ENCODE peak calls at places on chromosomes 13 and 19, in seven cellular contexts. S is MM.1S, U is breast epithelium, H is fibroblast of lung, Y is transverse colon, V is A673, M is vagina. P is an unnamed sample.

GRCh38 chr13:30551194-30551593 is 66.5 kb upstream of the USPL1 start:
- DNase-seq in S (peak; percentile 56), H (peak; percentile 47), M (no peak), V (peak; percentile 56), U (no peak), Y (no peak), P (no peak)

GRCh38 chr19:38743394-38744297 is 628 bp downstream of the CAPN12 start:
- DNase-seq in U (no peak), H (no peak), S (no peak), M (no peak), V (no peak), Y (no peak), P (no peak)

GRCh38 chr19:47723573-47723923 is 10.3 kb downstream of the EHD2 start:
- DNase-seq in U (peak; percentile 73), Y (peak; percentile 59), H (peak; percentile 93), M (no peak), V (peak; percentile 62), S (no peak), P (peak; percentile 49)

GRCh38 chr13:53023246-53023645 is 5.4 kb upstream of the OLFM4 start:
- DNase-seq in H (no peak), S (no peak), V (no peak), Y (no peak), M (no peak), U (no peak), P (no peak)

GRCh38 chr19:2711175-2711936 is 8.9 kb upstream of the GNG7 start:
- DNase-seq in H (peak; percentile 76), U (no peak), Y (no peak), M (no peak), V (no peak), S (no peak), P (no peak)

GRCh38 chr19:5479958-5480357 is 24.7 kb downstream of the ZNRF4 start:
- DNase-seq in H (no peak), S (no peak), V (no peak), M (no peak), Y (no peak), U (no peak), P (peak; percentile 39)

GRCh38 chr13:48653074-48654054 is at the start of gene CYSLTR2:
- DNase-seq in Y (no peak), M (no peak), V (peak; percentile 46), U (no peak), H (peak; percentile 55), S (no peak), P (no peak)

GRCh38 chr13:42392706-42393572 is 121.0 kb downstream of the AKAP11 start:
- DNase-seq in M (no peak), H (peak; percentile 28), S (no peak), Y (no peak), U (no peak), V (no peak), P (no peak)

GRCh38 chr19:768424-768823 is 17.5 kb downstream of the MISP start:
- DNase-seq in M (no peak), U (no peak), V (no peak), H (peak; percentile 80), Y (no peak), S (no peak), P (no peak)

GRCh38 chr13:87280139-87280538 is 391.0 kb upstream of the SLITRK5 start:
- DNase-seq in H (peak; percentile 5), U (no peak), M (no peak), V (no peak), S (no peak), Y (no peak), P (no peak)
- TF ChIP-seq CTCF in H (peak; percentile 19), U (no peak), M (no peak), V (peak; percentile 15), S (no peak), Y (no peak), P (peak; percentile 32)

GRCh38 chr13:110446570-110446880 is 115.0 kb downstream of the RAB20 start:
- DNase-seq in H (no peak), Y (no peak), V (no peak), U (peak; percentile 84), M (no peak), S (no peak), P (no peak)

GRCh38 chr13:110445722-110446569 is 115.6 kb downstream of the RAB20 start:
- DNase-seq in V (no peak), Y (no peak), H (peak; percentile 24), S (no peak), M (no peak), U (no peak), P (no peak)

GRCh38 chr13:110448230-110448629 is 113.3 kb downstream of the RAB20 start:
- DNase-seq in H (peak; percentile 32), V (no peak), S (no peak), M (no peak), Y (no peak), U (peak; percentile 83), P (no peak)

GRCh38 chr13:110447801-110448200 is 113.7 kb downstream of the RAB20 start:
- DNase-seq in V (no peak), Y (no peak), H (no peak), S (no peak), U (no peak), M (no peak), P (no peak)

GRCh38 chr13:110447058-110447511 is 114.4 kb downstream of the RAB20 start:
- DNase-seq in H (peak; percentile 23), U (no peak), V (no peak), M (no peak), Y (no peak), S (no peak), P (no peak)
- H3K4me1 ChIP-seq in H (peaks cover 28% of the 10 kb centered on the region), U (no peaks in the 10 kb centered on the region), V (peaks cover 6% of the 10 kb centered on the region), M (no peaks in the 10 kb centered on the region), Y (peaks cover 5% of the 10 kb centered on the region), S (no peaks in the 10 kb centered on the region), P (peaks cover 6% of the 10 kb centered on the region)

GRCh38 chr19:37333457-37333856 is 37.4 kb upstream of the ZNF527 start:
- DNase-seq in M (no peak), U (no peak), H (no peak), Y (no peak), V (peak; percentile 26), S (no peak), P (no peak)

GRCh38 chr19:37332839-37333238 is 38.1 kb upstream of the ZNF527 start:
- DNase-seq in S (no peak), V (no peak), H (no peak), M (no peak), Y (no peak), U (no peak), P (no peak)

GRCh38 chr19:37334179-37335071 is 36.5 kb upstream of the ZNF527 start:
- DNase-seq in Y (peak; percentile 92), V (peak; percentile 97), S (peak; percentile 54), M (no peak), U (peak; percentile 89), H (peak; percentile 89), P (peak; percentile 90)

GRCh38 chr19:37329686-37330085 is 41.2 kb upstream of the ZNF527 start:
- DNase-seq in M (no peak), U (no peak), S (no peak), Y (no peak), H (no peak), V (no peak), P (no peak)
- H3K27me3 ChIP-seq in M (no peaks in the 10 kb centered on the region), U (no peaks in the 10 kb centered on the region), S (no peaks in the 10 kb centered on the region), Y (no peaks in the 10 kb centered on the region), H (no peaks in the 10 kb centered on the region), V (no peaks in the 10 kb centered on the region), P (no peaks in the 10 kb centered on the region)

GRCh38 chr13:38900188-38900587 is 90.4 kb downstream of the STOML3 start:
- DNase-seq in H (no peak), V (peak; percentile 54), U (no peak), Y (no peak), S (no peak), M (no peak), P (no peak)
- TF ChIP-seq CTCF in H (peak; percentile 15), V (peak; percentile 59), U (no peak), Y (no peak), S (no peak), M (no peak), P (peak; percentile 39)

GRCh38 chr19:13016628-13017305 is 21.5 kb downstream of the NFIX start:
- DNase-seq in H (no peak), Y (no peak), U (no peak), S (no peak), M (no peak), V (no peak), P (no peak)
- H3K4me1 ChIP-seq in H (peaks cover 37% of the 10 kb centered on the region), Y (peaks cover 48% of the 10 kb centered on the region), U (peaks cover 28% of the 10 kb centered on the region), S (peaks cover 2% of the 10 kb centered on the region), M (peaks cover 98% of the 10 kb centered on the region), V (peaks cover 39% of the 10 kb centered on the region), P (peaks cover 17% of the 10 kb centered on the region)

DNA sequence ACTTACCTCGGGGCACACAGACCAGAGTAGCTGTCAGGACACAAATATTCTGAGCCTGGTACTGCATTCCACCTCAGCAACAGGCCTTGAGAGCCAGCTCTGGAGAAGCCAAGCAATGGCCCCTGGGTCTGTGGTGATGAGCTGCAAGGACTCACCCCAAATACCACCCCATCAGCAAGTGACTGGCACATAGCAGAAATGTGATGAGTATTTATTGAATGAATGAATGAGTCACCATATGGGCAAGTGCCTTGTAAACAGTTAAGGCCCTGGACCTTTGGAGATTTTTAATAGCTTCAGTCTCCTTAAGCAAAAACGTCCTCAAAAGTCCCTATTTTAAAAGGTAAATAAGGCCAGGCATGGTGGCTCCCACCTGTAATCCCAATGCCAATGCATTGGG is 18.2 kb downstream of the GSX1 start:
- DNase-seq in V (no peak), U (no peak), S (no peak), M (no peak), H (no peak), Y (no peak), P (no peak)
- H3K27me3 ChIP-seq in V (peaks cover 71% of the 10 kb centered on the region), U (no peaks in the 10 kb centered on the region), S (no peaks in the 10 kb centered on the region), M (no peaks in the 10 kb centered on the region), H (peaks cover 3% of the 10 kb centered on the region), Y (peaks cover 35% of the 10 kb centered on the region), P (peaks cover 69% of the 10 kb centered on the region)

GRCh38 chr19:18436651-18437478 is 1.1 kb downstream of the ISYNA1 start:
- DNase-seq in S (peak; percentile 30), V (peak; percentile 96), H (peak; percentile 84), M (no peak), Y (peak; percentile 86), U (peak; percentile 71), P (peak; percentile 90)
- TF ChIP-seq CTCF in S (no peak), V (no peak), H (peak; percentile 9), M (no peak), Y (no peak), U (no peak), P (no peak)

P was measured in BE2C.